ENCODE peak calls at places on chromosomes 2 and 18, in nine cellular contexts. H is breast epithelium; K is left ventricle myocardium inferior; T is PC-9; U is CD4-positive, CD25-positive, alpha-beta regulatory T cell; P is kidney epithelial cell; J is PC-3; E is adrenal gland; N is SJSA1. F is an unnamed sample.
A peak's percentile ranks its signal among the peaks of the same experiment; 100 is the strongest.

GRCh38 chr2:121095257-121096080 is 189.5 kb downstream of the TFCP2L1 start:
- DNase-seq in H (peak; percentile 60), K (peak; percentile 62), T (peak; percentile 68), U (no peak), P (no peak), J (peak; percentile 85), E (peak; percentile 78), N (peak; percentile 39), F (peak; percentile 66)

GRCh38 chr2:216774620-216775019 is 79.3 kb upstream of the IGFBP5 start:
- DNase-seq in H (no peak), K (peak; percentile 77), T (peak; percentile 10), U (no peak), P (peak; percentile 66), J (peak; percentile 32), E (peak; percentile 60), N (peak; percentile 10), F (peak; percentile 94)

GRCh38 chr2:100017633-100018032 is 124.8 kb downstream of the AFF3 start:
- DNase-seq in H (no peak), K (no peak), T (no peak), U (no peak), P (no peak), J (no peak), E (no peak), N (no peak), F (peak; percentile 82)

GRCh38 chr2:27860111-27860510 is 30.1 kb downstream of the RBKS start:
- DNase-seq in H (no peak), K (no peak), T (no peak), U (no peak), P (peak; percentile 57), J (peak; percentile 69), E (no peak), N (no peak), F (no peak)

GRCh38 chr2:119748135-119748534 is 11.6 kb upstream of the PTPN4 start:
- DNase-seq in H (no peak), K (no peak), T (no peak), U (no peak), P (no peak), J (no peak), E (no peak), N (no peak), F (no peak)

GRCh38 chr18:29169599-29169998 is 992.7 kb upstream of the CDH2 start:
- DNase-seq in H (no peak), K (no peak), T (no peak), U (no peak), P (no peak), J (no peak), E (no peak), N (no peak), F (no peak)

GRCh38 chr18:13305326-13305725 is 86.8 kb downstream of the LDLRAD4 start:
- DNase-seq in H (no peak), K (no peak), T (no peak), U (no peak), P (no peak), J (no peak), E (no peak), N (no peak), F (no peak)

GRCh38 chr2:212644195-212644837 is 105.7 kb upstream of the ERBB4 start:
- DNase-seq in H (no peak), K (no peak), T (no peak), U (no peak), P (no peak), J (no peak), E (no peak), N (no peak), F (no peak)

GRCh38 chr2:66170681-66171234 is 264.2 kb upstream of the MEIS1 start:
- DNase-seq in H (no peak), K (no peak), T (no peak), U (no peak), P (no peak), J (peak; percentile 4), E (no peak), N (no peak), F (no peak)

GRCh38 chr2:54709341-54709809 is 14.1 kb upstream of the EML6 start:
- DNase-seq in H (no peak), K (peak; percentile 30), T (no peak), U (no peak), P (no peak), J (no peak), E (no peak), N (no peak), F (no peak)

GRCh38 chr2:5698171-5698570 is 6.0 kb downstream of the SOX11 start:
- DNase-seq in H (no peak), K (no peak), T (no peak), U (no peak), P (no peak), J (no peak), E (no peak), N (no peak), F (no peak)

GRCh38 chr2:172968061-172968469 is 107.6 kb upstream of the MAP3K20 start:
- DNase-seq in H (peak; percentile 39), K (peak; percentile 68), T (peak; percentile 34), U (no peak), P (no peak), J (peak; percentile 80), E (peak; percentile 92), N (peak; percentile 56), F (peak; percentile 91)

GRCh38 chr2:241112046-241112445 is 10.0 kb upstream of the MTERF4 start:
- DNase-seq in H (no peak), K (no peak), T (no peak), U (no peak), P (no peak), J (no peak), E (no peak), N (no peak), F (no peak)
- H3K4me3 ChIP-seq in H (no peak overlapping the region), K (no peak overlapping the region), T (no peak overlapping the region), U (peak overlapping the region; percentile 66), P (no peak overlapping the region), J (no peak overlapping the region), E (no peak overlapping the region), N (no peak overlapping the region), F (no peak overlapping the region)

GRCh38 chr2:241603686-241604085 is 33.3 kb downstream of the THAP4 start:
- DNase-seq in H (no peak), K (no peak), T (no peak), U (no peak), P (no peak), J (no peak), E (no peak), N (no peak), F (no peak)
- H3K36me3 ChIP-seq in H (peaks cover 8% of the 10 kb centered on the region), K (peaks cover 77% of the 10 kb centered on the region), T (no peaks in the 10 kb centered on the region), U (peaks cover 42% of the 10 kb centered on the region), P (peaks cover 1% of the 10 kb centered on the region), J (no peaks in the 10 kb centered on the region), E (no peaks in the 10 kb centered on the region), N (peaks cover 53% of the 10 kb centered on the region), F (peaks cover 52% of the 10 kb centered on the region)

GRCh38 chr2:84940088-84940470 is 30.9 kb upstream of the KCMF1 start:
- DNase-seq in H (no peak), K (no peak), T (no peak), U (no peak), P (no peak), J (no peak), E (no peak), N (no peak), F (no peak)
- H3K4me3 ChIP-seq in H (no peak overlapping the region), K (no peak overlapping the region), T (no peak overlapping the region), U (peak overlapping the region; percentile 76), P (no peak overlapping the region), J (no peak overlapping the region), E (no peak overlapping the region), N (no peak overlapping the region), F (no peak overlapping the region)

GRCh38 chr18:7577706-7578105 is 10.6 kb downstream of the PTPRM start:
- DNase-seq in H (no peak), K (no peak), T (no peak), U (no peak), P (peak; percentile 50), J (peak; percentile 30), E (no peak), N (peak; percentile 91), F (peak; percentile 63)
- H3K36me3 ChIP-seq in H (no peaks in the 10 kb centered on the region), K (no peaks in the 10 kb centered on the region), T (no peaks in the 10 kb centered on the region), U (no peaks in the 10 kb centered on the region), P (no peaks in the 10 kb centered on the region), J (no peaks in the 10 kb centered on the region), E (no peaks in the 10 kb centered on the region), N (no peaks in the 10 kb centered on the region), F (no peaks in the 10 kb centered on the region)

GRCh38 chr2:218709906-218710305 is 729 bp upstream of the TTLL4 start:
- DNase-seq in H (no peak), K (no peak), T (no peak), U (no peak), P (no peak), J (no peak), E (no peak), N (no peak), F (no peak)
- H3K4me3 ChIP-seq in H (peak overlapping the region; percentile 75), K (peak overlapping the region; percentile 95), T (no peak overlapping the region), U (no peak overlapping the region), P (no peak overlapping the region), J (no peak overlapping the region), E (no peak overlapping the region), N (no peak overlapping the region), F (no peak overlapping the region)

GRCh38 chr2:241235396-241235795 is 46.9 kb downstream of the ANO7 start:
- DNase-seq in H (no peak), K (no peak), T (no peak), U (no peak), P (no peak), J (no peak), E (no peak), N (no peak), F (no peak)

GRCh38 chr2:241238693-241239198 is 50.3 kb downstream of the ANO7 start:
- DNase-seq in H (no peak), K (no peak), T (no peak), U (no peak), P (no peak), J (no peak), E (no peak), N (no peak), F (no peak)

GRCh38 chr2:241237949-241238371 is 49.5 kb downstream of the ANO7 start:
- DNase-seq in H (no peak), K (no peak), T (no peak), U (no peak), P (no peak), J (no peak), E (no peak), N (no peak), F (no peak)

GRCh38 chr2:241235859-241236593 is 47.5 kb downstream of the ANO7 start:
- DNase-seq in H (no peak), K (no peak), T (no peak), U (no peak), P (no peak), J (no peak), E (no peak), N (no peak), F (no peak)

DNA sequence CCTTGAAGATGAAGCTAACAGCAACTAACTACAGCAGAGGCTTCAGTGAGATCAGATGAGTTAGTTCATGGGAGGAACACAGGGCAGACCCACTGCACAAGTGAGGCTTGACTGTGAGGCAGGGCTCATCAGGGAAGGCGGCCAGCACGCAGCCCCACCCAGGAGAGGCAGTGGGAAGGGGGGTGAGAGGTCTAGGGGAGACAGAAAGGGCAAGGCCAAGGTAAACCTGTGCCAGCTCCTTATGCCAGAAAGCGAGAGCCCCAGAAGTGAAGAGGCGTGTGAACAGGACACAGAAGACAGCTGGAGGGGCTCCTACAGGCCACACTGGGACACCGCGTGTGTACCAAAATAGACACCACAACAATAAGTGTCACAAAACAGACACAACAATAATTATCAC is 48.6 kb downstream of the ANO7 start:
- DNase-seq in H (no peak), K (no peak), T (no peak), U (no peak), P (no peak), J (no peak), E (no peak), N (no peak), F (no peak)
- H3K36me3 ChIP-seq in H (peaks cover 13% of the 10 kb centered on the region), K (peaks cover 99% of the 10 kb centered on the region), T (peaks cover 52% of the 10 kb centered on the region), U (peaks cover 90% of the 10 kb centered on the region), P (peaks cover 12% of the 10 kb centered on the region), J (peaks cover 54% of the 10 kb centered on the region), E (no peaks in the 10 kb centered on the region), N (peaks cover 99% of the 10 kb centered on the region), F (peaks cover 94% of the 10 kb centered on the region)

F was measured in MG63.